ENCODE peak calls at places on chromosome 15, in ten cellular contexts. E is substantia nigra; D is germinal center; T is dorsolateral prefrontal cortex; L is epithelial cell of esophagus; N is NCI-H1092; M is stimulated activated CD4-positive, alpha-beta T cell treated with anti-CD3 and anti-CD28 coated beads, Interleukin-4, amount 100 ng/mL, for 48 hours; F is right cardiac atrium; B is mesenteric fat pad; Y is activated CD4-positive, alpha-beta T cell treated with anti-CD3 and anti-CD28 coated beads, Interleukin-2, amount 10 ng/mL, durations not matched to agents 7 days and 5 days. V is an unnamed sample.

GRCh38 chr15:70576276-70576675 is 187.1 kb downstream of the UACA start:
- DNase-seq in D (no peak), Y (no peak), L (no peak), M (no peak), N (no peak), E (no peak), F (no peak), B (no peak), T (no peak), V (no peak)

GRCh38 chr15:81885135-81885534 is 160.7 kb downstream of the MEX3B start:
- DNase-seq in N (no peak), B (no peak), L (no peak), F (no peak), T (no peak), Y (no peak), D (no peak), M (no peak), E (no peak), V (no peak)

GRCh38 chr15:45471151-45471550 is 51.4 kb downstream of the SLC30A4 start:
- DNase-seq in E (no peak), Y (no peak), T (no peak), N (no peak), L (no peak), F (no peak), M (no peak), B (no peak), D (no peak), V (no peak)

GRCh38 chr15:48928877-48929538 is 34.7 kb downstream of the SHC4 start:
- DNase-seq in M (peak), T (no peak), F (no peak), L (no peak), E (no peak), N (no peak), B (no peak), D (no peak), Y (peak), V (no peak)

GRCh38 chr15:75089781-75090734 is 66.7 kb downstream of the PPCDC start:
- DNase-seq in N (no peak), B (no peak), M (no peak), Y (no peak), F (peak), E (no peak), D (no peak), L (peak), T (no peak), V (no peak)

GRCh38 chr15:89114974-89115373 is 26.7 kb downstream of the ABHD2 start:
- DNase-seq in M (no peak), F (no peak), Y (no peak), D (no peak), T (no peak), B (no peak), L (peak), N (peak), E (peak), V (no peak)

GRCh38 chr15:44035781-44036699 is 159.0 kb downstream of the FRMD5 start:
- DNase-seq in B (no peak), L (no peak), M (no peak), N (no peak), E (no peak), T (no peak), Y (no peak), D (no peak), F (no peak), V (no peak)

GRCh38 chr15:61032600-61033286 is 196.4 kb downstream of the RORA start:
- DNase-seq in L (no peak), D (no peak), N (peak), Y (no peak), E (no peak), T (no peak), F (no peak), M (no peak), B (no peak), V (no peak)

GRCh38 chr15:79849789-79850188 is 47.0 kb downstream of the MTHFS start:
- DNase-seq in T (peak), B (no peak), E (peak), M (no peak), N (no peak), L (peak), D (no peak), F (no peak), Y (peak), V (no peak)

GRCh38 chr15:50135123-50135541 is 16.1 kb upstream of the ATP8B4 start:
- DNase-seq in M (peak), D (no peak), Y (peak), N (no peak), L (no peak), T (no peak), E (no peak), F (no peak), B (no peak), V (no peak)

GRCh38 chr15:39919396-39919739 is 698 bp downstream of the GPR176 start:
- DNase-seq in E (no peak), B (no peak), D (no peak), M (no peak), Y (no peak), T (no peak), L (no peak), F (peak), N (no peak), V (no peak)

GRCh38 chr15:100350434-100351226 is 8.9 kb upstream of the ADAMTS17 start:
- DNase-seq in E (no peak), L (peak), Y (no peak), D (no peak), N (no peak), M (no peak), F (no peak), T (no peak), B (no peak), V (no peak)

GRCh38 chr15:95284933-95285401 is 1045.5 kb upstream of the NR2F2 start:
- DNase-seq in L (no peak), F (no peak), T (no peak), E (no peak), N (no peak), B (no peak), D (no peak), M (no peak), Y (peak), V (peak)

GRCh38 chr15:60091150-60091549 is 87.0 kb downstream of the FOXB1 start:
- DNase-seq in L (peak), M (no peak), T (no peak), E (no peak), N (no peak), F (no peak), Y (no peak), B (no peak), D (no peak), V (no peak)

GRCh38 chr15:81111510-81112375 is 22.3 kb upstream of the CFAP161 start:
- DNase-seq in B (no peak), L (peak), M (no peak), D (no peak), Y (no peak), T (no peak), F (no peak), E (no peak), N (no peak), V (no peak)

GRCh38 chr15:90701880-90702630 is 15.1 kb upstream of the BLM start:
- DNase-seq in D (no peak), N (no peak), L (no peak), M (no peak), T (no peak), B (no peak), E (no peak), Y (no peak), F (peak), V (no peak)

V was measured in CD4-positive, alpha-beta memory T cell.